ENCODE peak calls at places on chromosomes 16 and 17, in six cellular contexts. F is A549, D is HepG2, I is K562, M is endothelial cell of umbilical vein, X is HCT116. P is an unnamed sample.
A peak's percentile ranks its signal among the peaks of the same experiment; 100 is the strongest.

GRCh38 chr17:79033741-79034501 is 10.0 kb downstream of the C1QTNF1 start:
- DNase-seq in F (no peak), D (no peak), I (no peak), M (no peak), X (no peak), P (no peak)

GRCh38 chr16:80231888-80232287 is 308.9 kb upstream of the DYNLRB2 start:
- DNase-seq in F (no peak), D (peak; percentile 48), I (no peak), M (no peak), X (no peak), P (no peak)

GRCh38 chr16:85413713-85414663 is 199.1 kb upstream of the GSE1 start:
- DNase-seq in F (no peak), D (no peak), I (no peak), M (no peak), X (no peak), P (no peak)

GRCh38 chr16:48619547-48619946 is 9.6 kb upstream of the N4BP1 start:
- DNase-seq in F (no peak), D (no peak), I (no peak), M (no peak), X (no peak), P (no peak)

GRCh38 chr16:77157773-77158172 is 33.2 kb upstream of the MON1B start:
- DNase-seq in F (no peak), D (no peak), I (no peak), M (no peak), X (no peak), P (no peak)

GRCh38 chr17:44905006-44906000 is 6.1 kb upstream of the EFTUD2 start:
- DNase-seq in F (no peak), D (no peak), I (no peak), M (peak; percentile 37), X (no peak), P (no peak)

GRCh38 chr16:74718741-74719610 is 18.3 kb upstream of the MLKL start:
- DNase-seq in F (no peak), D (no peak), I (no peak), M (no peak), X (no peak), P (no peak)

GRCh38 chr17:31390748-31391495 is 553 bp upstream of the RAB11FIP4 start:
- DNase-seq in F (no peak), D (no peak), I (no peak), M (no peak), X (no peak), P (no peak)

GRCh38 chr17:9768381-9768934 is 22.9 kb downstream of the DHRS7C start:
- DNase-seq in F (peak; percentile 55), D (peak; percentile 14), I (peak; percentile 21), M (no peak), X (peak; percentile 34), P (peak; percentile 53)

GRCh38 chr17:36127199-36127881 is 23.7 kb downstream of the CCL4 start:
- DNase-seq in F (no peak), D (no peak), I (no peak), M (no peak), X (no peak), P (no peak)

GRCh38 chr16:10871157-10871991 is 5.6 kb upstream of the CIITA start:
- DNase-seq in F (no peak), D (peak; percentile 28), I (no peak), M (no peak), X (peak; percentile 41), P (peak; percentile 93)

GRCh38 chr16:88877564-88878289 is 11.3 kb upstream of the PABPN1L start:
- DNase-seq in F (no peak), D (no peak), I (no peak), M (no peak), X (no peak), P (no peak)

GRCh38 chr17:72622661-72623433 is 469.6 kb downstream of the SLC39A11 start:
- DNase-seq in F (no peak), D (no peak), I (no peak), M (no peak), X (peak; percentile 83), P (no peak)

GRCh38 chr17:9987779-9988585 is 82.9 kb upstream of the RCVRN start:
- DNase-seq in F (peak; percentile 66), D (peak; percentile 18), I (peak; percentile 50), M (no peak), X (no peak), P (peak; percentile 68)

GRCh38 chr16:9340402-9341095 is 249.1 kb downstream of the HAPSTR1 start:
- DNase-seq in F (no peak), D (no peak), I (no peak), M (no peak), X (no peak), P (no peak)

GRCh38 chr17:10805911-10806310 is 2.0 kb upstream of the TMEM238L start:
- DNase-seq in F (no peak), D (no peak), I (no peak), M (no peak), X (no peak), P (no peak)

GRCh38 chr17:66889480-66890230 is 54.7 kb downstream of the CACNG5 start:
- DNase-seq in F (no peak), D (no peak), I (no peak), M (no peak), X (no peak), P (no peak)

GRCh38 chr17:64694207-64694606 is 32.1 kb upstream of the SMURF2 start:
- DNase-seq in F (peak; percentile 66), D (peak; percentile 98), I (peak; percentile 65), M (peak; percentile 95), X (peak; percentile 99), P (peak; percentile 63)

GRCh38 chr16:79269211-79269863 is 331.2 kb downstream of the MAF start:
- DNase-seq in F (no peak), D (no peak), I (no peak), M (no peak), X (no peak), P (no peak)

GRCh38 chr17:72515291-72516065 is 394.7 kb downstream of the SOX9 start:
- DNase-seq in F (no peak), D (no peak), I (no peak), M (no peak), X (no peak), P (no peak)

GRCh38 chr17:81519284-81520020 is 6.9 kb upstream of the ACTG1 start:
- DNase-seq in F (peak; percentile 61), D (no peak), I (peak; percentile 84), M (no peak), X (peak; percentile 80), P (no peak)

GRCh38 chr17:64019486-64020067 is 856 bp downstream of the ICAM2 start:
- DNase-seq in F (no peak), D (no peak), I (no peak), M (no peak), X (no peak), P (no peak)

GRCh38 chr16:19898924-19899604 is 14.4 kb upstream of the GPRC5B start:
- DNase-seq in F (peak; percentile 68), D (peak; percentile 66), I (peak; percentile 72), M (peak; percentile 55), X (peak; percentile 57), P (peak; percentile 61)

DNA sequence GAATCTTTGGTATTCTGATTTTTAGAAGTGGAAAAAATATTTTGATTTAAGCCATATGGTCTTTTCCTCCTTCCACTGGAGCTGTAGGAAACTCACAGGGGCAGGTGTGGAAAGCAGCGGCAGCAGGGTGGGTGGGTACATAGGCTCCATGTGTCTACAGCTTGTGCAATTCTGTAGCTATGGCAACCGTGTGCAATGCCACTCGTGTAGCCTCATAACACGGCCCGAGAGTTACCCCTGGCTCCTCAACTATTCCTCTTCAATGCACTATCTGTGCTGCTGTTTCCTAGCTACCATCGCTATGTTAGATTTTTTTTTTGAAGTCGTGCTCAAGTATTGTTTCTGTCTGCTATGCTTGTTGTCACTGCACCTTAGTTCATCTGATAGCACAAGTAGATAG is 32.0 kb upstream of the TANC2 start:
- DNase-seq in F (no peak), D (no peak), I (no peak), M (no peak), X (no peak), P (peak; percentile 20)
- TF ChIP-seq MAX in F (no peak), D (no peak), I (no peak), M (no peak), X (no peak), P (no peak)

GRCh38 chr16:86663691-86664517 is 85.6 kb downstream of the FOXL1 start:
- DNase-seq in F (no peak), D (no peak), I (no peak), M (peak; percentile 39), X (no peak), P (peak; percentile 14)
- TF ChIP-seq POLR2A in F (no peak), D (no peak), I (no peak), M (peak; percentile 36), X (no peak), P (no peak)

GRCh38 chr17:77087650-77088454 is 52.9 kb upstream of the SEC14L1 start:
- DNase-seq in F (no peak), D (no peak), I (no peak), M (no peak), X (no peak), P (no peak)

GRCh38 chr17:77085916-77086432 is 54.8 kb upstream of the SEC14L1 start:
- DNase-seq in F (no peak), D (no peak), I (no peak), M (peak; percentile 44), X (no peak), P (no peak)

GRCh38 chr17:77088455-77089117 is 52.2 kb upstream of the SEC14L1 start:
- DNase-seq in F (peak; percentile 99), D (peak; percentile 99), I (peak; percentile 98), M (peak; percentile 96), X (peak; percentile 99), P (peak; percentile 96)

GRCh38 chr17:77089118-77089477 is 51.7 kb upstream of the SEC14L1 start:
- DNase-seq in F (no peak), D (peak; percentile 29), I (no peak), M (peak; percentile 30), X (no peak), P (peak; percentile 29)

GRCh38 chr17:77086433-77087010 is 54.2 kb upstream of the SEC14L1 start:
- DNase-seq in F (peak; percentile 87), D (peak; percentile 77), I (peak; percentile 91), M (peak; percentile 75), X (peak; percentile 85), P (peak; percentile 81)
- TF ChIP-seq MAX in F (peak; percentile 44), D (no peak), I (no peak), M (no peak), X (no peak), P (peak; percentile 39)

GRCh38 chr17:7016886-7017826 is 4.7 kb downstream of the RNASEK start:
- DNase-seq in F (no peak), D (no peak), I (peak; percentile 74), M (no peak), X (no peak), P (no peak)

GRCh38 chr17:7019406-7019805 is 3.4 kb upstream of the BCL6B start:
- DNase-seq in F (no peak), D (no peak), I (no peak), M (no peak), X (no peak), P (no peak)

GRCh38 chr17:7018331-7018964 is 4.4 kb upstream of the BCL6B start:
- DNase-seq in F (no peak), D (no peak), I (no peak), M (no peak), X (no peak), P (no peak)

GRCh38 chr17:7016406-7016805 is 4.0 kb downstream of the RNASEK start:
- DNase-seq in F (no peak), D (no peak), I (peak; percentile 31), M (no peak), X (no peak), P (no peak)

DNA sequence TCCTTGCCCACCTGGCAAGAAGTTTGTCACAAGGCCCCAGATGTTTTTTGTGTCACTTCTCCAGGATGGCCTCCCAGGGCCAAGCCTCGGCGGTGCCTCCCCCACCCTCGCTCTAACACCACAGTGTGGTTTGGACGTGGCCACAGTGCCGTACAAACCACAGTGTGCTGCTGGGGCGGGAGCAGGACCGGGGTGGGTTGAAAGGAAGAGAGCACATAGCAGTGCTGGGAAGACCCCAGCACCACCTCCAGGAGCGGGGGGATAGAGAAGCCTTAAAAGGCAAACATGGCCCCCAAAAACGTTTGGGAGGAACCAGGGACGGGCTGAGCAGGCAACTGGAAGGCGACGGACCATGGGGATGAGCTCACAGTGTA is 5.0 kb upstream of the BCL6B start:
- DNase-seq in F (no peak), D (no peak), I (no peak), M (no peak), X (no peak), P (peak; percentile 64)
- TF ChIP-seq POLR2A in F (no peak), D (no peak), I (no peak), M (no peak), X (no peak), P (no peak)